ENCODE peak calls at places on chromosomes 5 and 9, in six cellular contexts. D is cardiac muscle cell, B is type B pancreatic cell, W is glutamatergic neuron, G is GM12865, T is heart left ventricle. C is an unnamed sample.

GRCh38 chr5:125311743-125312142 is 565.3 kb upstream of the ZNF608 start:
- DNase-seq in D (peak), B (no peak), W (no peak), G (no peak), T (no peak), C (no peak)

GRCh38 chr9:89012294-89013042 is 21.2 kb downstream of the S1PR3 start:
- DNase-seq in D (no peak), B (no peak), W (no peak), G (no peak), T (no peak), C (no peak)

GRCh38 chr9:129611302-129611800 is 9.6 kb downstream of the C9orf50 start:
- DNase-seq in D (no peak), B (no peak), W (no peak), G (no peak), T (no peak), C (no peak)

GRCh38 chr5:150085950-150086715 is at the start of gene CSF1R:
- DNase-seq in D (no peak), B (peak), W (no peak), G (no peak), T (peak), C (no peak)

GRCh38 chr5:89071941-89072331 is 189.0 kb upstream of the MEF2C start:
- DNase-seq in D (no peak), B (no peak), W (no peak), G (peak), T (no peak), C (no peak)

GRCh38 chr9:108099854-108100253 is 610.3 kb upstream of the KLF4 start:
- DNase-seq in D (no peak), B (no peak), W (no peak), G (no peak), T (no peak), C (no peak)

GRCh38 chr5:53360811-53361210 is 119.6 kb upstream of the FST start:
- DNase-seq in D (peak), B (no peak), W (no peak), G (no peak), T (no peak), C (no peak)

GRCh38 chr9:684055-684949 is 157.2 kb upstream of the DMRT1 start:
- DNase-seq in D (peak), B (no peak), W (no peak), G (no peak), T (no peak), C (peak)

GRCh38 chr5:33824516-33825195 is 67.1 kb downstream of the ADAMTS12 start:
- DNase-seq in D (peak), B (no peak), W (no peak), G (peak), T (no peak), C (no peak)

GRCh38 chr5:146516151-146516475 is at the start of gene GPR151:
- DNase-seq in D (peak), B (no peak), W (no peak), G (no peak), T (no peak), C (no peak)